ENCODE peak calls at places on chromosome 4, in ten cellular contexts. O is lung; N is CD8-positive, alpha-beta T cell; X is progenitor cell of endocrine pancreas; Y is cardiac muscle cell; J is heart right ventricle; W is mucosa of descending colon; F is choroid plexus epithelial cell; M is uterus; C is tibial nerve. Z is an unnamed sample.

GRCh38 chr4:30854566-30854965 is 134.4 kb downstream of the PCDH7 start:
- DNase-seq in O (no peak), N (no peak), X (no peak), Y (no peak), J (no peak), W (no peak), F (no peak), M (no peak), C (no peak), Z (no peak)

GRCh38 chr4:128220286-128221235 is 67.1 kb downstream of the PGRMC2 start:
- DNase-seq in O (no peak), N (no peak), X (no peak), Y (peak; percentile 62), J (no peak), W (no peak), F (peak; percentile 86), M (no peak), C (no peak), Z (no peak)

GRCh38 chr4:52588771-52589591 is 70.1 kb downstream of the USP46 start:
- DNase-seq in O (no peak), N (peak; percentile 13), X (no peak), Y (peak; percentile 74), J (no peak), W (no peak), F (peak; percentile 96), M (peak; percentile 20), C (no peak), Z (no peak)

GRCh38 chr4:88706574-88706973 is 8.9 kb upstream of the NAP1L5 start:
- DNase-seq in O (no peak), N (no peak), X (no peak), Y (peak; percentile 83), J (no peak), W (no peak), F (peak; percentile 85), M (peak; percentile 32), C (no peak), Z (peak; percentile 58)

GRCh38 chr4:61541474-61541873 is 341.3 kb downstream of the ADGRL3 start:
- DNase-seq in O (no peak), N (no peak), X (no peak), Y (no peak), J (no peak), W (no peak), F (no peak), M (no peak), C (no peak), Z (peak; percentile 41)

GRCh38 chr4:16794816-16795445 is 103.5 kb downstream of the LDB2 start:
- DNase-seq in O (no peak), N (no peak), X (peak; percentile 49), Y (peak; percentile 72), J (peak; percentile 80), W (peak; percentile 44), F (peak; percentile 77), M (peak; percentile 46), C (peak; percentile 34), Z (peak; percentile 75)

GRCh38 chr4:11111876-11112275 is 316.8 kb downstream of the HS3ST1 start:
- DNase-seq in O (no peak), N (no peak), X (no peak), Y (no peak), J (no peak), W (no peak), F (no peak), M (no peak), C (no peak), Z (no peak)

GRCh38 chr4:1500966-1501753 is 94.9 kb upstream of the NKX1-1 start:
- DNase-seq in O (no peak), N (no peak), X (no peak), Y (no peak), J (no peak), W (no peak), F (no peak), M (peak; percentile 6), C (no peak), Z (no peak)

GRCh38 chr4:181819951-181820350 is 423.3 kb upstream of the TENM3 start:
- DNase-seq in O (no peak), N (no peak), X (no peak), Y (peak; percentile 53), J (no peak), W (no peak), F (peak; percentile 39), M (no peak), C (no peak), Z (peak; percentile 13)

GRCh38 chr4:168304744-168305459 is 13.7 kb downstream of the DDX60 start:
- DNase-seq in O (no peak), N (no peak), X (no peak), Y (peak; percentile 21), J (no peak), W (no peak), F (peak; percentile 21), M (no peak), C (no peak), Z (no peak)

GRCh38 chr4:15144249-15144966 is 142.1 kb downstream of the CPEB2 start:
- DNase-seq in O (no peak), N (no peak), X (no peak), Y (no peak), J (peak; percentile 8), W (no peak), F (peak; percentile 55), M (no peak), C (no peak), Z (no peak)

GRCh38 chr4:25993564-25994185 is 79.7 kb downstream of the SMIM20 start:
- DNase-seq in O (no peak), N (no peak), X (no peak), Y (peak; percentile 21), J (peak; percentile 35), W (peak; percentile 17), F (peak; percentile 14), M (no peak), C (no peak), Z (peak; percentile 22)

DNA sequence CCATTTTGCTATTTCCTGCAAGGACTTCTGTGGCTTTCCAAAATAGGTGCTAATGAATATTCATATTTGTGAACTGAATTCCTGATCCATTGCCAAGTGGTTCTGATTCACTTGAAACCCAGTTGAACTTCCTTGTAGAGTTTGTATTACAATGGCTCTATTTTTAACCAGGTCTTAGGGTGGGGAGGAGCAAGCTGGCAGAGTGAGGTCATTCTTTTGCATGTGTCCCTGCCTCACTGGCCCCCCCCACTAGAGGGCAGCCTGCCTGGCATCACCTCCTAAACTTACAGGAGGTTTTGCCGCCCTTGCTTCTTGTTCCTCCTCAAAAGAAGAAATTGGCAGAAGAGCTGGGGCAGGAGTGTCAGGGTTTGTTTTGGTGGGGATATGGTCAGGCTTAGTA is 10.5 kb downstream of the PTTG2 start:
- DNase-seq in O (peak; percentile 76), N (peak; percentile 23), X (no peak), Y (peak; percentile 38), J (peak; percentile 80), W (peak; percentile 85), F (peak; percentile 60), M (peak; percentile 47), C (no peak), Z (no peak)
- TF ChIP-seq CTCF in O (peak; percentile 16), N (peak; percentile 25), X (peak; percentile 12), Y (peak; percentile 34), J (peak; percentile 61), W (peak; percentile 79), F (peak; percentile 57), M (no peak), C (peak; percentile 16), Z (peak; percentile 26)

DNA sequence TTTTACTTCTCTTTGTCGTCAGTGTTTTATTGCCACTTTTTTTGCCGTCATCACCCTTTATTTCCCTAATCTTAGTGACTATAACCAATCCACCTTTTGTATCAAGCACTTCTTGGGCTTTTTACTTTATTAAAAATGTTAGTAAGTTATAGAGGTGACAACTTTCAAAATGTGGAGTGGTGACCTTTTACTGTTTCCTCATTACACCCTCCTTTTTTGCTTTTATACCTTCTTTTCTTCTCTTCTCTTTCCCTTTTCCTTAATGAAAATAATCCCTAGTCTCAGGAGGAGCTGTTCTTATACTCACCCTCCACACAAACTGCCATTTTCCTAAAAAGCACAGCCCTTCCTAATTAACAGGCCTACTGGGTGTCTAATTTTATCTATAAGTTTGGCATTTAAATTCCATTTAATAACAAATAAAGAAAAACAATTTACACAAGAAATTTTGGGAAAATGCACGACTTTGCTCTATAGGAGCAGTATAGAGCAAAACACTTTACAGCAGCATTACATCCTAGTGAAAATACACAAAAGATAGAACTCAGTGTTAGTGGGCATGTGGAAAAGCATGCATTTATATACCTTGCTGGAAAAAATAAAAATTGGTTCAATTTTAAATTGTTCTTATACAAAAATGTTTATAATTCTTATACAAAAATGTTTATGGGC is 27.3 kb downstream of the BBS12 start:
- DNase-seq in O (no peak), N (no peak), X (no peak), Y (peak; percentile 39), J (no peak), W (no peak), F (peak; percentile 65), M (no peak), C (no peak), Z (no peak)
- TF ChIP-seq CTCF in O (no peak), N (no peak), X (peak; percentile 34), Y (peak; percentile 58), J (no peak), W (no peak), F (peak; percentile 66), M (no peak), C (no peak), Z (peak; percentile 31)

DNA sequence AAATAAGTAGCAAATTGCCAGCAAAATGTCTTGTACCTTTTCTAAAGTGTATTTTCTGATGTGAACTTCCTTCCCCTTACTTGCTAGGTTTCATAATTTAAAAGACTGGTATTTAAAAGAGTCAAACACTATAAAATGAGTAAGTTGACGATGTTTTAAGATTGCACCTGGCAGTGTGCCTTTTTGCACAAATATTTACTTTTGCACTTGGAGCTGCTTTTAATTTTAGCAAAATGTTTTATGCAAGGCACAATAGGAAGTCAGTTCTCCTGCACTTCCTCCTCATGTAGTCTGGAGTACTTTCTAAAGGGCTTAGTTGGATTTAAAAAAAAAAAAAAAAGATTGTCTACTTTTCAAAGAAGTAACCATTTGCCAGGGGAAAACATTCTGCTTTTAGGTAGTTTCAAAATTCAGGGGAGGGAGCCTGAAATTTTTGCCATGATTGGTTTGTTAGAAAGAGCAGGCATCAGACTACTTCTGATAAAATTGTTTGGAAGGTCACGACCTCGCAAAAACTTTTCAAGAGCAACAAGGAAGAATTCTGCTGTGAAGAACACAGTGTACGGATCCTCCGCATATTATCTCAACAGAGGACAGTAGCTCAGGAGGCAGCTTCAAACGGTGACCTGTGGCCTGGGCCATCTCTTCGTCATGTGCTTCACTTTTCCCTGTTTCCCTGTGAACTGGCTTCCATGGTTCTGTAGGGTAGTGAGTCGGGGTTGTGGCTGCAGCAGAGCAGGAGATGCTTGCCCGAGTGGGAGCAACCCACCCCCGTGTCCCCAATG is 66.1 kb downstream of the CDS1 start:
- DNase-seq in O (peak; percentile 56), N (no peak), X (no peak), Y (no peak), J (no peak), W (peak; percentile 83), F (no peak), M (no peak), C (no peak), Z (no peak)
- TF ChIP-seq CTCF in O (no peak), N (no peak), X (no peak), Y (no peak), J (no peak), W (no peak), F (no peak), M (no peak), C (no peak), Z (no peak)

DNA sequence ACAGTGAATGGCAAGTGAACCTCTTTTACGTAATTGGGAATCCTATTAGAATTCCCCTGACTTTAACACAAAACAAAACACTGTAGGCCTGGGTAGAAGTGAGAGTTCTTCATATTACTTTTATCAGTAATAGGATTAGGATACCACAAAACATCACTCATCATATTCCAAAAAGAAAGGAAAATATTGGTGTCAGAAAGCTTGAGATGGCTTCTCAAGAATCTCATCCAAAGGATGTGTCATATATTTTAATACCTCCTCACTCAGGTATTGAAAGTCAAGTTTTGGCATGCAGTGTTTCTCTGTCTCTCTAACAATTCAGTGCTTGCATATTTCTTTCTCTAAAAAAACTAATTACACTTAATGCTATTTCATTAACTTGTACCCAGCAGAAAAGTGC is 173.2 kb downstream of the PDGFC start:
- DNase-seq in O (no peak), N (no peak), X (no peak), Y (no peak), J (no peak), W (no peak), F (no peak), M (no peak), C (no peak), Z (no peak)
- TF ChIP-seq CTCF in O (no peak), N (no peak), X (no peak), Y (no peak), J (no peak), W (no peak), F (no peak), M (no peak), C (no peak), Z (no peak)

Z was measured in hepatocyte.